ENCODE peak calls at places on chromosomes 11 and 22, in six cellular contexts. One of them, this sample, is unnamed.

GRCh38 chr11:16923987-16924386 is 90.2 kb downstream of the PLEKHA7 start:
- DNase-seq in lower leg skin: no peak
- DNase-seq in upper lobe of right lung: no peak
- DNase-seq in right atrium auricular region: no peak
- DNase-seq in HFF-Myc: no peak
- DNase-seq in CD4-positive, alpha-beta T cell: no peak
- DNase-seq in this sample: no peak

GRCh38 chr11:69854719-69855118 is 35.5 kb upstream of the FGF3 start:
- DNase-seq in lower leg skin: no peak
- DNase-seq in upper lobe of right lung: no peak
- DNase-seq in right atrium auricular region: no peak
- DNase-seq in HFF-Myc: no peak
- DNase-seq in CD4-positive, alpha-beta T cell: no peak
- DNase-seq in this sample: no peak

GRCh38 chr11:78199653-78200015 is 10.9 kb downstream of the USP35 start:
- DNase-seq in lower leg skin: no peak
- DNase-seq in upper lobe of right lung: no peak
- DNase-seq in right atrium auricular region: no peak
- DNase-seq in HFF-Myc: no peak
- DNase-seq in CD4-positive, alpha-beta T cell: no peak
- DNase-seq in this sample: no peak

GRCh38 chr11:100593321-100593720 is 93.8 kb upstream of the ARHGAP42 start:
- DNase-seq in lower leg skin: no peak
- DNase-seq in upper lobe of right lung: no peak
- DNase-seq in right atrium auricular region: no peak
- DNase-seq in HFF-Myc: no peak
- DNase-seq in CD4-positive, alpha-beta T cell: no peak
- DNase-seq in this sample: no peak

GRCh38 chr22:48948575-48949170 is 879.0 kb downstream of the BRD1 start:
- DNase-seq in lower leg skin: peak
- DNase-seq in upper lobe of right lung: peak
- DNase-seq in right atrium auricular region: peak
- DNase-seq in HFF-Myc: no peak
- DNase-seq in CD4-positive, alpha-beta T cell: no peak
- DNase-seq in this sample: no peak

GRCh38 chr11:30107899-30108298 is 91.1 kb upstream of the KCNA4 start:
- DNase-seq in lower leg skin: no peak
- DNase-seq in upper lobe of right lung: no peak
- DNase-seq in right atrium auricular region: no peak
- DNase-seq in HFF-Myc: no peak
- DNase-seq in CD4-positive, alpha-beta T cell: no peak
- DNase-seq in this sample: no peak

GRCh38 chr11:80309301-80309700 is 868.5 kb upstream of the TENM4 start:
- DNase-seq in lower leg skin: no peak
- DNase-seq in upper lobe of right lung: no peak
- DNase-seq in right atrium auricular region: no peak
- DNase-seq in HFF-Myc: no peak
- DNase-seq in CD4-positive, alpha-beta T cell: no peak
- DNase-seq in this sample: no peak

GRCh38 chr22:23219787-23220484 is 39.6 kb downstream of the BCR start:
- DNase-seq in lower leg skin: no peak
- DNase-seq in upper lobe of right lung: peak
- DNase-seq in right atrium auricular region: no peak
- DNase-seq in HFF-Myc: no peak
- DNase-seq in CD4-positive, alpha-beta T cell: peak
- DNase-seq in this sample: no peak

GRCh38 chr11:132844956-132845355 is 687.3 kb downstream of the OPCML start:
- DNase-seq in lower leg skin: no peak
- DNase-seq in upper lobe of right lung: no peak
- DNase-seq in right atrium auricular region: no peak
- DNase-seq in HFF-Myc: peak
- DNase-seq in CD4-positive, alpha-beta T cell: no peak
- DNase-seq in this sample: no peak

GRCh38 chr11:42170601-42171000 is 711.1 kb upstream of the LRRC4C start:
- DNase-seq in lower leg skin: no peak
- DNase-seq in upper lobe of right lung: no peak
- DNase-seq in right atrium auricular region: no peak
- DNase-seq in HFF-Myc: no peak
- DNase-seq in CD4-positive, alpha-beta T cell: no peak
- DNase-seq in this sample: no peak

GRCh38 chr22:17307566-17307965 is 61.7 kb upstream of the CECR2 start:
- DNase-seq in lower leg skin: no peak
- DNase-seq in upper lobe of right lung: no peak
- DNase-seq in right atrium auricular region: no peak
- DNase-seq in HFF-Myc: no peak
- DNase-seq in CD4-positive, alpha-beta T cell: no peak
- DNase-seq in this sample: no peak

GRCh38 chr22:43889366-43890253 is 2.2 kb downstream of the PNPLA5 start:
- DNase-seq in lower leg skin: no peak
- DNase-seq in upper lobe of right lung: peak
- DNase-seq in right atrium auricular region: no peak
- DNase-seq in HFF-Myc: no peak
- DNase-seq in CD4-positive, alpha-beta T cell: no peak
- DNase-seq in this sample: no peak

GRCh38 chr11:10694481-10695239 is 1.1 kb upstream of the IRAG1 start:
- DNase-seq in lower leg skin: no peak
- DNase-seq in upper lobe of right lung: no peak
- DNase-seq in right atrium auricular region: no peak
- DNase-seq in HFF-Myc: no peak
- DNase-seq in CD4-positive, alpha-beta T cell: no peak
- DNase-seq in this sample: no peak

GRCh38 chr11:131353761-131354160 is 16.7 kb upstream of the NTM start:
- DNase-seq in lower leg skin: no peak
- DNase-seq in upper lobe of right lung: no peak
- DNase-seq in right atrium auricular region: no peak
- DNase-seq in HFF-Myc: no peak
- DNase-seq in CD4-positive, alpha-beta T cell: no peak
- DNase-seq in this sample: no peak

GRCh38 chr11:123454796-123455195 is 24.7 kb downstream of the GRAMD1B start:
- DNase-seq in lower leg skin: no peak
- DNase-seq in upper lobe of right lung: no peak
- DNase-seq in right atrium auricular region: no peak
- DNase-seq in HFF-Myc: no peak
- DNase-seq in CD4-positive, alpha-beta T cell: no peak
- DNase-seq in this sample: no peak

GRCh38 chr11:73072935-73073481 is 69.1 kb downstream of the FCHSD2 start:
- DNase-seq in lower leg skin: no peak
- DNase-seq in upper lobe of right lung: no peak
- DNase-seq in right atrium auricular region: no peak
- DNase-seq in HFF-Myc: no peak
- DNase-seq in CD4-positive, alpha-beta T cell: no peak
- DNase-seq in this sample: no peak

GRCh38 chr11:35047179-35047578 is 91.8 kb upstream of the CD44 start:
- DNase-seq in lower leg skin: no peak
- DNase-seq in upper lobe of right lung: no peak
- DNase-seq in right atrium auricular region: no peak
- DNase-seq in HFF-Myc: no peak
- DNase-seq in CD4-positive, alpha-beta T cell: peak
- DNase-seq in this sample: no peak

GRCh38 chr11:109597336-109597735 is 175.3 kb downstream of the C11orf87 start:
- DNase-seq in lower leg skin: no peak
- DNase-seq in upper lobe of right lung: no peak
- DNase-seq in right atrium auricular region: no peak
- DNase-seq in HFF-Myc: no peak
- DNase-seq in CD4-positive, alpha-beta T cell: no peak
- DNase-seq in this sample: no peak

GRCh38 chr11:64255135-64256128 is 4.1 kb downstream of the PLCB3 start:
- DNase-seq in lower leg skin: no peak
- DNase-seq in upper lobe of right lung: no peak
- DNase-seq in right atrium auricular region: no peak
- DNase-seq in HFF-Myc: no peak
- DNase-seq in CD4-positive, alpha-beta T cell: no peak
- DNase-seq in this sample: no peak

GRCh38 chr11:133234883-133235282 is 297.4 kb downstream of the OPCML start:
- DNase-seq in lower leg skin: no peak
- DNase-seq in upper lobe of right lung: no peak
- DNase-seq in right atrium auricular region: no peak
- DNase-seq in HFF-Myc: no peak
- DNase-seq in CD4-positive, alpha-beta T cell: no peak
- DNase-seq in this sample: no peak

GRCh38 chr11:82261367-82261766 is 472.3 kb downstream of the FAM181B start:
- DNase-seq in lower leg skin: no peak
- DNase-seq in upper lobe of right lung: no peak
- DNase-seq in right atrium auricular region: no peak
- DNase-seq in HFF-Myc: no peak
- DNase-seq in CD4-positive, alpha-beta T cell: no peak
- DNase-seq in this sample: no peak

GRCh38 chr11:70115778-70116177 is 37.7 kb downstream of the ANO1 start:
- DNase-seq in lower leg skin: no peak
- DNase-seq in upper lobe of right lung: no peak
- DNase-seq in right atrium auricular region: no peak
- DNase-seq in HFF-Myc: no peak
- DNase-seq in CD4-positive, alpha-beta T cell: no peak
- DNase-seq in this sample: no peak

GRCh38 chr11:27468643-27469332 is 3.8 kb downstream of the LGR4 start:
- DNase-seq in lower leg skin: no peak
- DNase-seq in upper lobe of right lung: no peak
- DNase-seq in right atrium auricular region: no peak
- DNase-seq in HFF-Myc: no peak
- DNase-seq in CD4-positive, alpha-beta T cell: no peak
- DNase-seq in this sample: no peak

GRCh38 chr11:88103337-88104206 is 71.7 kb downstream of the RAB38 start:
- DNase-seq in lower leg skin: no peak
- DNase-seq in upper lobe of right lung: peak
- DNase-seq in right atrium auricular region: no peak
- DNase-seq in HFF-Myc: peak
- DNase-seq in CD4-positive, alpha-beta T cell: no peak
- DNase-seq in this sample: no peak

GRCh38 chr11:43905788-43906187 is 25.2 kb downstream of the ALKBH3 start:
- DNase-seq in lower leg skin: no peak
- DNase-seq in upper lobe of right lung: no peak
- DNase-seq in right atrium auricular region: no peak
- DNase-seq in HFF-Myc: no peak
- DNase-seq in CD4-positive, alpha-beta T cell: no peak
- DNase-seq in this sample: no peak

GRCh38 chr11:45580399-45580798 is 85.0 kb downstream of the CHST1 start:
- DNase-seq in lower leg skin: no peak
- DNase-seq in upper lobe of right lung: peak
- DNase-seq in right atrium auricular region: no peak
- DNase-seq in HFF-Myc: peak
- DNase-seq in CD4-positive, alpha-beta T cell: no peak
- DNase-seq in this sample: peak

GRCh38 chr11:119319702-119320592 is 3.0 kb upstream of the MCAM start:
- DNase-seq in lower leg skin: no peak
- DNase-seq in upper lobe of right lung: no peak
- DNase-seq in right atrium auricular region: no peak
- DNase-seq in HFF-Myc: no peak
- DNase-seq in CD4-positive, alpha-beta T cell: no peak
- DNase-seq in this sample: no peak

GRCh38 chr11:68342459-68343158 is 30.2 kb downstream of the LRP5 start:
- DNase-seq in lower leg skin: no peak
- DNase-seq in upper lobe of right lung: peak
- DNase-seq in right atrium auricular region: no peak
- DNase-seq in HFF-Myc: no peak
- DNase-seq in CD4-positive, alpha-beta T cell: no peak
- DNase-seq in this sample: no peak

GRCh38 chr11:396948-397548 is 3.0 kb downstream of the PKP3 start:
- DNase-seq in lower leg skin: no peak
- DNase-seq in upper lobe of right lung: no peak
- DNase-seq in right atrium auricular region: no peak
- DNase-seq in HFF-Myc: no peak
- DNase-seq in CD4-positive, alpha-beta T cell: no peak
- DNase-seq in this sample: no peak
- TF ChIP-seq CTCF in lower leg skin: no peak
- TF ChIP-seq CTCF in upper lobe of right lung: peak
- TF ChIP-seq CTCF in right atrium auricular region: peak
- TF ChIP-seq CTCF in HFF-Myc: peak
- TF ChIP-seq CTCF in CD4-positive, alpha-beta T cell: peak
- TF ChIP-seq CTCF in this sample: no peak

GRCh38 chr11:32231909-32232493 is 141.1 kb downstream of the RCN1 start:
- DNase-seq in lower leg skin: no peak
- DNase-seq in upper lobe of right lung: no peak
- DNase-seq in right atrium auricular region: no peak
- DNase-seq in HFF-Myc: peak
- DNase-seq in CD4-positive, alpha-beta T cell: no peak
- DNase-seq in this sample: no peak
- TF ChIP-seq CTCF in lower leg skin: no peak
- TF ChIP-seq CTCF in upper lobe of right lung: peak
- TF ChIP-seq CTCF in right atrium auricular region: peak
- TF ChIP-seq CTCF in HFF-Myc: peak
- TF ChIP-seq CTCF in CD4-positive, alpha-beta T cell: no peak
- TF ChIP-seq CTCF in this sample: peak

DNA sequence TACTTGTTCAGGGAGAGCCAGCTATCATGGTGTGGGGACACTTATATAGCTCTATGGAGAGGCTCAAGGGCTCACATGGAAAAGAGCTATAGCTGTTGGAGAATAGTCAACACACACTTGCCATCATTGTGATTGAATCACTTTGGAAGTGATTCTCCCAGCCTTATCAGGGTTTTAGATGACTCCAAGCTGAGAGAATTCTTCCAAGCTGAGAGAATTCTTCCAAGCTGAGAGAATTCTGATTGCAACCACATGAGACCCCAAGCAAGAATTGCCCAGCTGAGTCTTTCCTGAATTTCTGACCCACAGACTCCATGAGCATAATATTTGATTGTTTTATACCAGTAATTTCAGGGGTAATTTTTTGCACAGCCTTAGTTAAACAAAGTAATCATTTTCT is 1318.3 kb upstream of the RAG2 start:
- DNase-seq in lower leg skin: no peak
- DNase-seq in upper lobe of right lung: no peak
- DNase-seq in right atrium auricular region: no peak
- DNase-seq in HFF-Myc: no peak
- DNase-seq in CD4-positive, alpha-beta T cell: no peak
- DNase-seq in this sample: no peak
- TF ChIP-seq CTCF in lower leg skin: no peak
- TF ChIP-seq CTCF in upper lobe of right lung: no peak
- TF ChIP-seq CTCF in right atrium auricular region: no peak
- TF ChIP-seq CTCF in HFF-Myc: no peak
- TF ChIP-seq CTCF in CD4-positive, alpha-beta T cell: no peak
- TF ChIP-seq CTCF in this sample: no peak

GRCh38 chr22:44957267-44957905 is 52.4 kb downstream of the PHF21B start:
- DNase-seq in lower leg skin: no peak
- DNase-seq in upper lobe of right lung: no peak
- DNase-seq in right atrium auricular region: no peak
- DNase-seq in HFF-Myc: no peak
- DNase-seq in CD4-positive, alpha-beta T cell: no peak
- DNase-seq in this sample: no peak
- TF ChIP-seq CTCF in lower leg skin: no peak
- TF ChIP-seq CTCF in upper lobe of right lung: no peak
- TF ChIP-seq CTCF in right atrium auricular region: no peak
- TF ChIP-seq CTCF in HFF-Myc: peak
- TF ChIP-seq CTCF in CD4-positive, alpha-beta T cell: no peak
- TF ChIP-seq CTCF in this sample: peak